ENCODE peak calls at places on chromosomes 2 and 18, in ten cellular contexts. G, U, S, A, C, E, K, V, W and P are unnamed samples.
A peak's percentile ranks its signal among the peaks of the same experiment; 100 is the strongest.

GRCh38 chr18:80034068-80034851 is at the start of gene RBFA:
- DNase-seq in A (peak; percentile 100), S (peak; percentile 97), W (peak; percentile 100), E (peak; percentile 90), U (peak; percentile 99), V (peak; percentile 100), G (peak; percentile 90), K (peak; percentile 99), C (peak; percentile 96), P (peak; percentile 99)

GRCh38 chr18:35193313-35193712 is 47.5 kb upstream of the ZNF397 start:
- DNase-seq in S (no peak), A (no peak), C (no peak), K (no peak), W (no peak), U (no peak), V (no peak), G (no peak), E (no peak), P (no peak)

GRCh38 chr2:136356111-136357033 is 238.4 kb upstream of the CXCR4 start:
- DNase-seq in W (no peak), A (no peak), E (no peak), G (no peak), K (no peak), S (no peak), U (no peak), C (no peak), V (no peak), P (no peak)

GRCh38 chr2:53130441-53130943 is 637.1 kb upstream of the CHAC2 start:
- DNase-seq in W (no peak), E (no peak), V (no peak), U (peak; percentile 81), G (peak; percentile 42), S (no peak), C (peak; percentile 11), K (no peak), A (no peak), P (peak; percentile 66)

GRCh38 chr2:239240480-239240881 is 160.3 kb downstream of the HDAC4 start:
- DNase-seq in S (peak; percentile 79), V (no peak), A (peak; percentile 71), K (no peak), E (no peak), U (no peak), C (no peak), W (no peak), G (no peak), P (no peak)

GRCh38 chr18:46393230-46393629 is 263.8 kb downstream of the LOXHD1 start:
- DNase-seq in G (no peak), S (peak; percentile 21), U (peak; percentile 28), C (no peak), W (no peak), A (no peak), V (no peak), K (no peak), E (no peak), P (no peak)

GRCh38 chr2:188285774-188286173 is 5.9 kb upstream of the GULP1 start:
- DNase-seq in S (no peak), U (no peak), G (no peak), E (no peak), W (no peak), A (no peak), K (no peak), V (no peak), C (no peak), P (no peak)

GRCh38 chr18:7232218-7232617 is 1.3 kb downstream of the LRRC30 start:
- DNase-seq in K (no peak), G (no peak), V (no peak), U (no peak), E (no peak), S (no peak), C (no peak), W (no peak), A (no peak), P (no peak)

GRCh38 chr2:231030725-231031124 is 6.6 kb upstream of the C2orf72 start:
- DNase-seq in V (no peak), E (no peak), C (no peak), U (no peak), W (no peak), K (no peak), G (no peak), S (no peak), A (no peak), P (no peak)

GRCh38 chr2:216300921-216301320 is 71.4 kb downstream of the MARCHF4 start:
- DNase-seq in C (no peak), S (no peak), V (no peak), K (no peak), U (no peak), E (no peak), A (no peak), G (no peak), W (no peak), P (no peak)

GRCh38 chr18:54284967-54285785 is 15.9 kb downstream of the POLI start:
- DNase-seq in U (peak; percentile 83), G (peak; percentile 17), W (no peak), E (no peak), V (no peak), A (no peak), C (no peak), K (no peak), S (no peak), P (peak; percentile 50)

GRCh38 chr2:28902584-28902983 is 8.1 kb downstream of the WDR43 start:
- DNase-seq in A (no peak), C (no peak), E (no peak), S (no peak), G (no peak), U (no peak), V (no peak), W (no peak), K (no peak), P (no peak)

GRCh38 chr2:72138011-72138881 is 9.4 kb downstream of the CYP26B1 start:
- DNase-seq in S (no peak), C (no peak), V (no peak), A (peak; percentile 75), U (no peak), E (no peak), G (no peak), K (peak; percentile 29), W (no peak), P (no peak)

DNA sequence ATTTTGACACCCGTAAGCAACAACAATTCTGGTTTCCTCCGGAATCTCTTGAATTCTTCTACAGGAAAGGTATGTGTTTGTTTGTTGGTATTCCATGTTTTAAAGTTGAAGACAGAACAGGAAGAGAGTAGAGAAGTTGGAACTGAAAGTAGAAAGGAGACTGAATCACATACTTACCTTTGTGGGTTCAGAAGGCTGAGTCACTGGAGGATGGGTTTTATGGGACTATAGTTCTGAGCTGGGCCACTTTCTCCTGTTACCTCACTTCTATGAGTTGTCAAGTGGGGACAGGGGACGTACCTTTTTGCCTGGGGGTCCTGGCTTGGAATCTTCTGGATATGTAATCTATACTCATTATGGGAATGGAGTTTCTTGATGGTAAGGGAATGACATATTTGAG is 40.9 kb downstream of the KDM3A start:
- DNase-seq in E (no peak), U (peak; percentile 31), W (no peak), V (no peak), C (no peak), S (no peak), A (no peak), K (no peak), G (no peak), P (no peak)
- H3K4me3 ChIP-seq in E (no peak overlapping the region), U (no peak overlapping the region), W (no peak overlapping the region), V (no peak overlapping the region), C (no peak overlapping the region), S (no peak overlapping the region), A (no peak overlapping the region), K (no peak overlapping the region), G (no peak overlapping the region), P (no peak overlapping the region)

GRCh38 chr2:200616193-200616592 is 30.4 kb downstream of the AOX1 start:
- DNase-seq in U (no peak), K (peak; percentile 57), W (no peak), S (peak; percentile 74), A (no peak), C (no peak), V (no peak), E (no peak), G (no peak), P (no peak)
- TF ChIP-seq CTCF in U (no peak), K (no peak), W (no peak), S (no peak), A (no peak), C (no peak), V (no peak), E (no peak), G (no peak), P (no peak)

GRCh38 chr2:110852541-110853263 is 120.3 kb downstream of the ACOXL start:
- DNase-seq in W (no peak), V (no peak), U (no peak), G (no peak), E (no peak), K (no peak), S (no peak), C (no peak), A (no peak), P (no peak)
- H3K4me3 ChIP-seq in W (no peak overlapping the region), V (no peak overlapping the region), U (no peak overlapping the region), G (no peak overlapping the region), E (no peak overlapping the region), K (no peak overlapping the region), S (no peak overlapping the region), C (no peak overlapping the region), A (no peak overlapping the region), P (no peak overlapping the region)

GRCh38 chr2:210895132-210895531 is 338.7 kb downstream of the CPS1 start:
- DNase-seq in C (no peak), U (no peak), S (no peak), E (no peak), W (no peak), K (no peak), V (no peak), A (no peak), G (no peak), P (no peak)
- TF ChIP-seq CTCF in C (no peak), U (peak; percentile 13), S (no peak), E (no peak), W (no peak), K (no peak), V (no peak), A (no peak), G (no peak), P (no peak)

GRCh38 chr2:43612944-43613343 is 17.1 kb upstream of the THADA start:
- DNase-seq in V (no peak), C (no peak), S (no peak), A (no peak), K (no peak), E (no peak), W (no peak), G (no peak), U (no peak), P (no peak)
- H3K4me3 ChIP-seq in V (no peak overlapping the region), C (no peak overlapping the region), S (no peak overlapping the region), A (no peak overlapping the region), K (no peak overlapping the region), E (no peak overlapping the region), W (no peak overlapping the region), G (no peak overlapping the region), U (no peak overlapping the region), P (no peak overlapping the region)